ENCODE peak calls at places on chromosomes 3 and 15, in five cellular contexts. Q, O, Y, G and F are unnamed samples.

GRCh38 chr3:176430244-176430893 is 766.9 kb downstream of the TBL1XR1 start:
- DNase-seq in Q (no peak), O (peak; percentile 5), Y (no peak), G (peak; percentile 38), F (no peak)

GRCh38 chr15:70597056-70597603 is 166.2 kb downstream of the UACA start:
- DNase-seq in Q (no peak), O (no peak), Y (no peak), G (peak; percentile 59), F (peak; percentile 54)

GRCh38 chr3:99670556-99670950 is 32.2 kb downstream of the COL8A1 start:
- DNase-seq in Q (no peak), O (no peak), Y (no peak), G (no peak), F (no peak)

GRCh38 chr15:69298354-69298696 is 387 bp upstream of the PAQR5 start:
- DNase-seq in Q (no peak), O (no peak), Y (no peak), G (no peak), F (no peak)

GRCh38 chr3:182136008-182136910 is 424.5 kb downstream of the SOX2 start:
- DNase-seq in Q (no peak), O (no peak), Y (no peak), G (no peak), F (no peak)

GRCh38 chr15:42359990-42360389 is 689 bp downstream of the CAPN3 start:
- DNase-seq in Q (no peak), O (no peak), Y (no peak), G (peak; percentile 34), F (no peak)

GRCh38 chr3:99324854-99325253 is 313.5 kb upstream of the COL8A1 start:
- DNase-seq in Q (no peak), O (no peak), Y (no peak), G (no peak), F (no peak)

GRCh38 chr15:71348597-71348996 is 233.3 kb downstream of the THSD4 start:
- DNase-seq in Q (no peak), O (no peak), Y (no peak), G (no peak), F (no peak)

GRCh38 chr3:197104738-197105137 is 75.1 kb upstream of the MELTF start:
- DNase-seq in Q (no peak), O (no peak), Y (no peak), G (no peak), F (no peak)

GRCh38 chr15:80693682-80694623 is 1.2 kb upstream of the ABHD17C start:
- DNase-seq in Q (no peak), O (no peak), Y (no peak), G (no peak), F (no peak)

GRCh38 chr3:9036327-9037112 is 73.2 kb upstream of the RAD18 start:
- DNase-seq in Q (no peak), O (no peak), Y (no peak), G (peak; percentile 11), F (no peak)

GRCh38 chr3:9932535-9932842 is 1.1 kb upstream of the CRELD1 start:
- DNase-seq in Q (no peak), O (no peak), Y (no peak), G (no peak), F (no peak)

GRCh38 chr15:73540161-73540560 is 93.0 kb downstream of the NPTN start:
- DNase-seq in Q (no peak), O (no peak), Y (no peak), G (no peak), F (no peak)

GRCh38 chr3:189172668-189173419 is 1.1 kb downstream of the TPRG1 start:
- DNase-seq in Q (no peak), O (peak; percentile 37), Y (no peak), G (no peak), F (no peak)

GRCh38 chr3:15983232-15983631 is 185.5 kb upstream of the ANKRD28 start:
- DNase-seq in Q (no peak), O (no peak), Y (no peak), G (no peak), F (no peak)

GRCh38 chr15:68794869-68795268 is 25.8 kb downstream of the ANP32A start:
- DNase-seq in Q (no peak), O (no peak), Y (no peak), G (no peak), F (no peak)

GRCh38 chr15:66864871-66865281 is 162.8 kb downstream of the SMAD6 start:
- DNase-seq in Q (no peak), O (no peak), Y (no peak), G (no peak), F (peak; percentile 71)

GRCh38 chr3:44198265-44198956 is 43.3 kb upstream of the TOPAZ1 start:
- DNase-seq in Q (peak; percentile 77), O (peak; percentile 87), Y (peak; percentile 39), G (peak; percentile 88), F (no peak)